ENCODE peak calls at places on chromosomes 2 and 18, in eight cellular contexts. I is cardiac muscle cell, R is GM23338, P is left lung, K is uterus, B is upper lobe of right lung, U is heart right ventricle, X is endodermal cell. T is an unnamed sample.

GRCh38 chr2:53768233-53768542 is 584 bp downstream of the CHAC2 start:
- DNase-seq in I (peak), R (peak), P (no peak), K (peak), B (peak), U (peak), X (no peak), T (no peak)

GRCh38 chr2:191316246-191316645 is 71.0 kb downstream of the MYO1B start:
- DNase-seq in I (no peak), R (no peak), P (no peak), K (no peak), B (no peak), U (no peak), X (no peak), T (no peak)

GRCh38 chr18:45566025-45566740 is 49.1 kb upstream of the SLC14A2 start:
- DNase-seq in I (peak), R (no peak), P (peak), K (peak), B (no peak), U (peak), X (no peak), T (no peak)

GRCh38 chr2:14712091-14712490 is 79.6 kb downstream of the LRATD1 start:
- DNase-seq in I (no peak), R (no peak), P (no peak), K (no peak), B (no peak), U (no peak), X (no peak), T (no peak)

GRCh38 chr2:18432999-18433398 is 127.5 kb downstream of the RDH14 start:
- DNase-seq in I (peak), R (peak), P (peak), K (no peak), B (no peak), U (no peak), X (peak), T (no peak)

GRCh38 chr2:231709981-231710750 is 1.8 kb downstream of the PTMA start:
- DNase-seq in I (peak), R (peak), P (peak), K (peak), B (peak), U (peak), X (peak), T (no peak)

GRCh38 chr18:36887055-36887570 is 58.2 kb downstream of the KIAA1328 start:
- DNase-seq in I (no peak), R (peak), P (no peak), K (no peak), B (no peak), U (no peak), X (no peak), T (no peak)

GRCh38 chr18:49251451-49251850 is 209.0 kb downstream of the DYM start:
- DNase-seq in I (no peak), R (no peak), P (no peak), K (no peak), B (no peak), U (no peak), X (no peak), T (no peak)

GRCh38 chr2:121613774-121614173 is 35.5 kb downstream of the CLASP1 start:
- DNase-seq in I (no peak), R (no peak), P (no peak), K (no peak), B (no peak), U (no peak), X (no peak), T (no peak)

GRCh38 chr2:220847587-220847986 is 724.5 kb downstream of the EPHA4 start:
- DNase-seq in I (peak), R (no peak), P (no peak), K (no peak), B (no peak), U (no peak), X (no peak), T (no peak)

GRCh38 chr2:159959136-159959535 is 103.3 kb downstream of the PLA2R1 start:
- DNase-seq in I (no peak), R (no peak), P (no peak), K (no peak), B (no peak), U (no peak), X (no peak), T (no peak)

GRCh38 chr18:62586781-62587487 is 64.1 kb downstream of the ZCCHC2 start:
- DNase-seq in I (no peak), R (no peak), P (no peak), K (no peak), B (no peak), U (no peak), X (no peak), T (peak)

GRCh38 chr2:86028763-86029381 is 76.8 kb downstream of the POLR1A start:
- DNase-seq in I (peak), R (no peak), P (no peak), K (peak), B (peak), U (peak), X (no peak), T (no peak)

GRCh38 chr18:6482198-6482977 is 67.7 kb upstream of the L3MBTL4 start:
- DNase-seq in I (peak), R (peak), P (peak), K (peak), B (peak), U (peak), X (peak), T (no peak)

GRCh38 chr18:68608861-68609465 is 105.9 kb downstream of the TMX3 start:
- DNase-seq in I (no peak), R (no peak), P (no peak), K (no peak), B (no peak), U (no peak), X (no peak), T (no peak)
- H3K27ac ChIP-seq in I (no peak), R (no peak), P (no peak), K (no peak), B (no peak), U (no peak), X (no peak), T (no peak)

DNA sequence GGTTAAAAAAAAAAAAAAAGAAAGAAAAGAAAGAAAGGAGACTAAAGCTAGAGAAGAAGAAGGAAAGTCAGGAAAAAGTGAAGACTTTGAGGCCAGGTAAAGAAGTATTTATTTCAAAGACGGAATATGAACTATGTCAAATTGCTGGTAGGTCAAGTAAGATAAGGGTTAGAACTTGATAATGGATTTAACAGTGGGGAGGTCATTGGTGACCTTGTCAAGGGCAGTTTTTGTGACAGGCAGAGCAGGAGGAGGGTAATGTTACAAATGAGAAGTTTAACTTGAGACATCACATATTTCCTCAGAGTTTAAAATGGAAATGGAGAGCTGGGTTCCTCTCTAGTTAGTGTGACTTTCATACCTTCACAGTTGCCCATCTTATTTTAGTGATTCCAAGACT is 9.5 kb downstream of the WDR7 start:
- DNase-seq in I (no peak), R (no peak), P (no peak), K (no peak), B (no peak), U (no peak), X (no peak), T (no peak)
- TF ChIP-seq CTCF in I (no peak), R (no peak), P (no peak), K (no peak), B (no peak), U (no peak), X (no peak), T (no peak)

GRCh38 chr18:12242658-12243260 is 11.4 kb upstream of the CIDEA start:
- DNase-seq in I (no peak), R (no peak), P (no peak), K (no peak), B (no peak), U (no peak), X (peak), T (no peak)

GRCh38 chr18:12236934-12237832 is 17.0 kb upstream of the CIDEA start:
- DNase-seq in I (peak), R (peak), P (peak), K (peak), B (peak), U (peak), X (peak), T (no peak)

GRCh38 chr18:12236141-12236540 is 18.0 kb upstream of the CIDEA start:
- DNase-seq in I (no peak), R (no peak), P (no peak), K (no peak), B (no peak), U (no peak), X (no peak), T (no peak)

GRCh38 chr18:12239426-12239825 is 14.7 kb upstream of the CIDEA start:
- DNase-seq in I (no peak), R (no peak), P (no peak), K (no peak), B (no peak), U (no peak), X (no peak), T (no peak)

DNA sequence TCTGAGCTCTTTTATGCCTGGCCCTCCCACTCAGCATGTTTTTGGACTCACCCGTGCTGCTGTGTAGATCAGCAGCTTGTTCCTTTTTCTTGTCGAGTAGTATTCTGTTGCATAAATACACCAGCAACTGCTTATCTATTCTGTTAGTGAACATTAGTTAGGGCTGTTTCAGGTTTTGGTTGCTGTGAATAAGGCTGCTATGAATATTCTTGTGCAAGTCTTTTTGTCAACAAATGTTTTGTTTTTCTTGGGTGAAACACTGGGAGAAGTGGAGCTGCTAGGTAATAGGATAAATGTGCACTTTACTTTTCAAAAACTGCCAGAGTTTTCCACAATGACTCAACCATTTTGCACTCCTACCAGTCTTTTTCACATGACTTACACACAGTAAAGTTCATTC is 15.3 kb upstream of the CIDEA start:
- DNase-seq in I (peak), R (no peak), P (no peak), K (no peak), B (no peak), U (no peak), X (no peak), T (no peak)
- H3K27ac ChIP-seq in I (no peak), R (no peak), P (no peak), K (no peak), B (no peak), U (no peak), X (no peak), T (no peak)

GRCh38 chr18:52907522-52907921 is 567.5 kb downstream of the DCC start:
- DNase-seq in I (no peak), R (peak), P (no peak), K (no peak), B (no peak), U (no peak), X (peak), T (no peak)

GRCh38 chr18:52902188-52902587 is 562.2 kb downstream of the DCC start:
- DNase-seq in I (no peak), R (no peak), P (no peak), K (no peak), B (no peak), U (no peak), X (no peak), T (no peak)

GRCh38 chr18:52907942-52908341 is 567.9 kb downstream of the DCC start:
- DNase-seq in I (no peak), R (peak), P (no peak), K (no peak), B (no peak), U (no peak), X (no peak), T (no peak)

GRCh38 chr18:52903858-52904257 is 563.9 kb downstream of the DCC start:
- DNase-seq in I (peak), R (peak), P (no peak), K (no peak), B (no peak), U (peak), X (peak), T (no peak)
- TF ChIP-seq CTCF in I (peak), R (peak), P (peak), K (peak), B (peak), U (no peak), X (peak), T (peak)

DNA sequence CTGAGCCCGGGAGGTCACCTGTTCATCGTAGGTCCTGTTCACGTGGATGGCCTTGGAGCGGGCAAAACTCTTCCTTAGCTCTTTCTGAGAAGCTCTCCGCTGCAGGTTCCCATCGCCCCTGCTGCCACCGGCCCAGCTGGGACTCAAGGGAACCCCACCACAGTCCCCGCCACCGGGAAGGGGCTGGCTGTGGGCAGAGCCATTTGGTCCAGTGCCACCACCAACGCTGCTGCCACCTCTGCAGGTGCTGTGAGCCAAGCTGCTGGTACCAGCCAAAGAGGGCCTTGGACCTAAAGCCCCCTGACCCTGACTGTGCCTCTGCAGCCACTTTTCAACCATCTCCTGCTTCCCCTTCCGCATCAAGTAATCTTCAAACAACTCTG is 586 bp downstream of the PDE11A start:
- DNase-seq in I (no peak), R (no peak), P (no peak), K (no peak), B (no peak), U (no peak), X (no peak), T (peak)
- H3K27ac ChIP-seq in I (no peak), R (no peak), P (no peak), K (no peak), B (no peak), U (no peak), X (no peak), T (no peak)

DNA sequence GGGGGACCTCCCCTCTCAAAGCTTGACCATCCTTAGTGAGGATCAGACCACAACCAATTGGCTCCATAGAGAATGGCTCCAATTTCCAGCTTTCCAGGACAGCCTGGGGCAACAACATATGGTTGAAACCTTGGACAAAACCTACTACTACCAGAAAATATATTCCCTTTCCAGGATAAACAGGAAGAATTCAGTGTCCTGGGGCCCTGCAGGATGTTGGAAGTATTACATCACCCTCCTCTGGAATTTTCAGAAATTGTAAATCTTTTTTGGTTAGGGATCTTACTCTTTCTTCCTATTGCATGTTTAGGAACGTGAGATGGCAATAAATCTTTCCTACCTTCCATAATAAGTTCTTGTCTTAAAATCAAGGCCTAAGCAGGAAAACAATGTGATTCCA is 158.9 kb upstream of the MEIS1 start:
- DNase-seq in I (no peak), R (peak), P (no peak), K (no peak), B (no peak), U (no peak), X (no peak), T (no peak)
- TF ChIP-seq CTCF in I (no peak), R (peak), P (no peak), K (no peak), B (no peak), U (no peak), X (peak), T (no peak)

T was measured in esophagus muscularis mucosa.